ENCODE peak calls at places on chromosome X, in four cellular contexts. D is aorta, W is breast epithelium, T is adrenal gland. R is an unnamed sample.
A peak's percentile ranks its signal among the peaks of the same experiment; 100 is the strongest.

GRCh38 chrX:68599256-68600152 is 48.0 kb upstream of the STARD8 start:
- DNase-seq in D (no peak), T (no peak), W (no peak), R (no peak)

GRCh38 chrX:44906542-44906941 is 33.6 kb downstream of the KDM6A start:
- DNase-seq in T (no peak), D (no peak), W (no peak), R (no peak)

GRCh38 chrX:7133036-7133412 is 14.5 kb upstream of the STS start:
- DNase-seq in T (peak; percentile 53), W (no peak), D (no peak), R (no peak)

GRCh38 chrX:56763556-56764152 is 34.6 kb downstream of the NBDY start:
- DNase-seq in D (peak; percentile 86), T (no peak), W (no peak), R (no peak)

GRCh38 chrX:150683536-150684146 is 9.6 kb upstream of the MTMR1 start:
- DNase-seq in D (no peak), T (no peak), W (no peak), R (no peak)

GRCh38 chrX:136879001-136879667 is 1.4 kb downstream of the RBMX start:
- DNase-seq in W (no peak), T (no peak), D (no peak), R (no peak)

GRCh38 chrX:40402771-40403533 is 177.8 kb upstream of the ATP6AP2 start:
- DNase-seq in T (peak; percentile 83), W (no peak), D (no peak), R (no peak)

GRCh38 chrX:81489987-81490386 is 288.1 kb downstream of the SH3BGRL start:
- DNase-seq in D (no peak), T (no peak), W (no peak), R (no peak)

GRCh38 chrX:19893722-19894121 is 6.3 kb upstream of the SH3KBP1 start:
- DNase-seq in T (no peak), W (no peak), D (no peak), R (no peak)

GRCh38 chrX:13059676-13060499 is 15.5 kb upstream of the FAM9C start:
- DNase-seq in W (no peak), D (no peak), T (peak; percentile 53), R (no peak)

GRCh38 chrX:10608099-10608498 is 12.3 kb downstream of the MID1 start:
- DNase-seq in W (no peak), T (no peak), D (no peak), R (no peak)

GRCh38 chrX:10611441-10612090 is 8.8 kb downstream of the MID1 start:
- DNase-seq in T (no peak), W (no peak), D (no peak), R (no peak)

GRCh38 chrX:10603612-10604011 is 16.8 kb downstream of the MID1 start:
- DNase-seq in T (no peak), W (no peak), D (no peak), R (no peak)

GRCh38 chrX:10602646-10603045 is 17.7 kb downstream of the MID1 start:
- DNase-seq in D (no peak), T (no peak), W (no peak), R (no peak)

DNA sequence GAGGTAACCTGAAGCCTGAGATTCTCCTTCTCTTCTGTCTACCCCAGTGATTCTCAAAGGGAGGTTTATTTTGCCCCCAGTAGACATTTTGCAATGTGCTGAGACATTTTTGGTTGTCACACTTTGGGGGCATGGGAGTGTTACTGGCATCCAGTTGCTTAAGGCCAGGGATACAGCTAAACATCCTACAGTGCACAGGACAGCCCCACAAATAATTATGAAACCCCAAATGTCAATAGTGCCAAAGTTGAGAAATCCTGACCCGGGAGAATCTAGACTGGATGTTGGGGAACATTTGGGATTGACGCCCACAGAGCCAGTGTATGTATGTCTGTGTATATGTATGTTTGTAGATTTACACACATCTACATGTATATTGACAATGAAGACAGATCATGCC is 13.2 kb downstream of the MID1 start:
- DNase-seq in W (no peak), D (no peak), T (no peak), R (no peak)
- H3K27ac ChIP-seq in W (no peak overlapping the region), D (no peak overlapping the region), T (no peak overlapping the region), R (no peak overlapping the region)

GRCh38 chrX:154780968-154781367 is 18.3 kb downstream of the DKC1 start:
- DNase-seq in W (no peak), T (no peak), D (no peak), R (no peak)
- H3K27ac ChIP-seq in W (no peak overlapping the region), T (no peak overlapping the region), D (no peak overlapping the region), R (no peak overlapping the region)

GRCh38 chrX:131764224-131764623 is 220.3 kb downstream of the OR13H1 start:
- DNase-seq in D (no peak), W (no peak), T (no peak), R (no peak)
- H3K27ac ChIP-seq in D (no peak overlapping the region), W (no peak overlapping the region), T (no peak overlapping the region), R (no peak overlapping the region)

GRCh38 chrX:74537011-74537390 is 77.4 kb downstream of the RLIM start:
- DNase-seq in D (no peak), T (peak; percentile 57), W (no peak), R (no peak)

GRCh38 chrX:74535211-74535621 is 79.2 kb downstream of the RLIM start:
- DNase-seq in D (no peak), T (peak; percentile 67), W (no peak), R (no peak)

GRCh38 chrX:74535633-74536141 is 78.7 kb downstream of the RLIM start:
- DNase-seq in D (peak; percentile 89), W (peak; percentile 51), T (peak; percentile 79), R (peak; percentile 58)

GRCh38 chrX:74534569-74535038 is 79.8 kb downstream of the RLIM start:
- DNase-seq in D (no peak), W (no peak), T (no peak), R (no peak)

DNA sequence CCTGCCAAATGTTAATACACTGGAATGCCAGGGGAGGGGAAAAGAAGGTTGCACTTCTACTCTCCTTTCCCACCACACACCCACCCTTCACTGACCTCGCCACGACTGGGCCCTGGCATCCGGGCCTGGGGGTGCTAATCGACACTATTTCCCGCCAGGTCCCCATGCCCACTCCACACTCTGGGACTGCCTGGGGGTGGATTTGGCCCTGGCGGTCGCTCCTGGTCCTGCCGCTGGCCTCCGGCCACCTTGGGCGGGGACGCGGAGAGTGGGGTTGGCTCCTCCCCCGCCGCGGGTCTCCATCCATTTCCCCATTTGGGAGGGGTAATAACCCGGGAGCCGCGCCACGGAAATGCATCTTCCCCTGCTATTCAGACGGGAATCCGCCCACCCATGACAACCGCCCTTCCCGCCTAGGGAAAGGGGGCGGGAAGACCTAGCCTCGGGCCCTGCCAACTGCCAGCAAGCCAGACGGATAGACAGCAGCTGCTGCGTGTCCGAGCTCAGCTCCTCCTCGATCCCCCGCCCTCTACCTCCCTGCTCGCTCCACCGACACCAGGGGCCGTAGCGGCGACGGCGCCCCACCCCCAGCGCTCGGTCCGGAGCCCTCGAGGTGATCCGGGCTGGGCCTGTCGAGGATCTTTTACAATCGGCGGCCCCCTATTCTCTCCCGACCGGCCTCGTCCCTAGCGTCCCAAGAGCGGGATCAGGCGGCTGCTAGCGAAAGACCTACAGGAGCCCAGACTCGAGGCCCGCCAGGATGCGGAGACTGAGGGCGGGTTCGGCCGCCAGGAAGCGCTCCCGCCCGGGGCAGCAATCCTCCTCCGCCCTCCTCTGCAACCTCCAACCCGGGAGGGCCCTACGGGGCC is 78.0 kb downstream of the RLIM start:
- DNase-seq in T (peak; percentile 93), W (peak; percentile 62), D (peak; percentile 95), R (peak; percentile 71)
- H3K27ac ChIP-seq in T (peak overlapping the region; percentile 82), W (peak overlapping the region; percentile 81), D (no peak overlapping the region), R (peak overlapping the region; percentile 60)

GRCh38 chrX:124212622-124213021 is 119.8 kb upstream of the TEX13D start:
- DNase-seq in T (no peak), W (no peak), D (no peak), R (no peak)
- H3K27ac ChIP-seq in T (no peak overlapping the region), W (no peak overlapping the region), D (no peak overlapping the region), R (no peak overlapping the region)

DNA sequence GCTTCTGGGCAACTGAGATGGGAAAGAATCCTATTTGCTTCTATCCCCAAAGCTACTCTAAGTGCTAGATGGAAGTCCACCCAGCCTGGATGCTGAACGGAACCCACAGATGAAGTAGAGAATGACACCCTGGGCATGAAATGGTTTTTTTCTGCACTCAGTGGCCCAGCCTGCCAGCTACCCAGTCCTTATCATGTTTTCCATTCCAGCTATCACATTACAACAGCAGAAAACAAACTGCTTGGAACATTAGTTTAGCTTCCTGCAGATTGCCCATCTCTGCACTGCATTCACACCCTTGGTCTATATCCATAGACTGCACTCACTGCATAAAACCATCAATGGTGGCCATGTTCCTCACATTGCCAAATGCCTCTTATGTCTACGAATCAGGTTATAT is 79.1 kb downstream of the NYX start:
- DNase-seq in D (no peak), W (no peak), T (no peak), R (no peak)
- H3K27ac ChIP-seq in D (no peak overlapping the region), W (no peak overlapping the region), T (no peak overlapping the region), R (no peak overlapping the region)

DNA sequence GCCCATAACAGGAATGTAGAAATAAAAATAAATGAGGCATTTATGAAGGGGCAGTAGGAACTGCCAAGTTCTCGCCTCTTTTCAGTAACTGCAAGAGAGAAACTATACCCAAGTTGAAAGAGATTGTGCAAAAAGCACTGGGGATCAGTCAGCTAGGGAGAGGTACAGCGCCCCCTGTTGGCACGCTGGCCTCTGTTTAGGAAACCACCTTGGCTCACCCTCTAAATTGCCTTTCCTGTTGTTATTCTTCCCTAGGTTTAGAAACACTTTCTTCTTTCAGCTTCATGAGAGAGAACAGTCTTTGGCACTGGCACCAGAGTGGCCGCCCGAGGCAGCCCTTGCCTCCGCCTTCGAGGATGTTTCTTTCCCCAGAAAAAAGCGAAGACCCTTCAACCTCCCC is 348.5 kb downstream of the MID1IP1 start:
- DNase-seq in D (peak; percentile 90), T (peak; percentile 86), W (peak; percentile 53), R (no peak)
- H3K27ac ChIP-seq in D (no peak overlapping the region), T (no peak overlapping the region), W (no peak overlapping the region), R (no peak overlapping the region)

GRCh38 chrX:130560558-130560957 is 158.8 kb downstream of the RBMX2 start:
- DNase-seq in D (no peak), W (no peak), T (no peak), R (no peak)

GRCh38 chrX:130566028-130566683 is 164.4 kb downstream of the RBMX2 start:
- DNase-seq in W (no peak), D (no peak), T (no peak), R (no peak)

GRCh38 chrX:130563476-130563875 is 161.7 kb downstream of the RBMX2 start:
- DNase-seq in D (no peak), T (no peak), W (no peak), R (no peak)
- H3K27ac ChIP-seq in D (no peak overlapping the region), T (no peak overlapping the region), W (no peak overlapping the region), R (no peak overlapping the region)

DNA sequence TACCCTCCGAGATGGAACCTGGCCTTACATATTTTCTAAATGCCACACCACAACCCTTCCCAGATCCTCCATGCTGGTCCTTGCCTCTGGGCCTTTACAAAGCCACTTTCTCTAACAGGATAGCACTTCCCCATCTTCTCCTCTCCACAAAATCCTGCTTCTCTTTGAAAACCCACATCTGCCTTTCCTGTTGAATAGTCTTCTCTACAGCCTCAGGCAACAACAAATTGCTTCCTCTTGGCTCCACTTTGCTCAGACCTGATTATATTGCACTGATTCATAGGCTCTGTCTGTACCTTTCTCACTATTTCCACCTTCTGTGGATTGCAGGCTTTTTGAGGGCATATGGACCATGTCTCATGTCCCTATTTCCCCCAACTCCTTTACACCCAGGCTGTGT is 203.7 kb upstream of the MBNL3 start:
- DNase-seq in D (no peak), T (no peak), W (no peak), R (no peak)
- H3K27ac ChIP-seq in D (no peak overlapping the region), T (no peak overlapping the region), W (no peak overlapping the region), R (no peak overlapping the region)